ENCODE peak calls at places on chromosomes 2 and 18, in four cellular contexts. Q is neuronal stem cell, C is IMR-90, F is mesendoderm. B is an unnamed sample.

GRCh38 chr2:105787376-105788318 is 42.9 kb downstream of the NCK2 start:
- DNase-seq in F (no peak), Q (no peak), C (no peak), B (no peak)

GRCh38 chr2:118459425-118459824 is 371.2 kb downstream of the INSIG2 start:
- DNase-seq in F (no peak), C (no peak), Q (no peak), B (no peak)

GRCh38 chr2:121664086-121664485 is 14.8 kb upstream of the CLASP1 start:
- DNase-seq in C (no peak), F (no peak), Q (no peak), B (no peak)

GRCh38 chr2:120763931-120764330 is 28.3 kb downstream of the GLI2 start:
- DNase-seq in C (no peak), F (no peak), Q (no peak), B (no peak)

GRCh38 chr2:109378682-109379081 is 235.1 kb downstream of the SEPTIN10 start:
- DNase-seq in F (no peak), Q (no peak), C (peak; percentile 30), B (peak; percentile 27)

GRCh38 chr2:27715318-27716165 is 51.9 kb downstream of the SLC4A1AP start:
- DNase-seq in F (peak; percentile 34), C (peak; percentile 69), Q (no peak), B (peak; percentile 66)

GRCh38 chr2:98883780-98884211 is 52.2 kb downstream of the CRACDL start:
- DNase-seq in C (no peak), Q (no peak), F (no peak), B (no peak)

GRCh38 chr2:208097313-208097712 is 27.0 kb downstream of the CRYGD start:
- DNase-seq in Q (no peak), F (no peak), C (no peak), B (no peak)

GRCh38 chr2:190159453-190159852 is 96.9 kb upstream of the MSTN start:
- DNase-seq in C (peak; percentile 58), F (no peak), Q (no peak), B (no peak)

GRCh38 chr18:12238861-12239260 is 15.3 kb upstream of the CIDEA start:
- DNase-seq in C (peak; percentile 41), F (no peak), Q (no peak), B (peak; percentile 9)

GRCh38 chr2:229952256-229952835 is 30.0 kb downstream of the FBXO36 start:
- DNase-seq in C (no peak), F (peak; percentile 27), Q (no peak), B (no peak)

GRCh38 chr2:11618708-11619062 is 51.3 kb downstream of the NTSR2 start:
- DNase-seq in Q (no peak), F (no peak), C (no peak), B (no peak)

GRCh38 chr2:46074501-46074900 is 222.7 kb upstream of the EPAS1 start:
- DNase-seq in Q (no peak), F (no peak), C (no peak), B (no peak)

GRCh38 chr2:120819720-120820210 is 84.1 kb downstream of the GLI2 start:
- DNase-seq in Q (no peak), F (no peak), C (no peak), B (no peak)

GRCh38 chr2:157321514-157321913 is 4.1 kb downstream of the ERMN start:
- DNase-seq in C (no peak), Q (no peak), F (no peak), B (no peak)

GRCh38 chr2:88671786-88672427 is 19.6 kb upstream of the RPIA start:
- DNase-seq in F (peak; percentile 56), C (peak; percentile 70), Q (peak; percentile 27), B (peak; percentile 67)

GRCh38 chr18:76657911-76658475 is 163.0 kb upstream of the ZNF516 start:
- DNase-seq in Q (no peak), F (no peak), C (no peak), B (no peak)

GRCh38 chr2:181104512-181105121 is 124.2 kb downstream of the UBE2E3 start:
- DNase-seq in C (peak; percentile 76), Q (peak; percentile 24), F (peak; percentile 72), B (peak; percentile 70)

GRCh38 chr2:177586154-177586553 is 193.6 kb downstream of the AGPS start:
- DNase-seq in C (no peak), Q (no peak), F (no peak), B (no peak)

GRCh38 chr2:165208094-165208493 is 4.2 kb upstream of the SCN3A start:
- DNase-seq in C (no peak), Q (no peak), F (no peak), B (no peak)

GRCh38 chr2:200702646-200703118 is 109.0 kb upstream of the BZW1 start:
- DNase-seq in F (no peak), C (no peak), Q (no peak), B (no peak)

GRCh38 chr2:68925298-68925885 is 27.3 kb downstream of the GKN2 start:
- DNase-seq in C (peak; percentile 64), F (peak; percentile 62), Q (peak; percentile 45), B (peak; percentile 66)

GRCh38 chr18:67733094-67733493 is 216.6 kb upstream of the DSEL start:
- DNase-seq in F (no peak), Q (no peak), C (peak; percentile 79), B (peak; percentile 12)

GRCh38 chr2:137764638-137765037 is 199.6 kb upstream of the HNMT start:
- DNase-seq in F (peak; percentile 8), Q (no peak), C (no peak), B (no peak)

GRCh38 chr18:31278609-31279071 is 39.3 kb upstream of the DSG1 start:
- DNase-seq in Q (no peak), C (no peak), F (peak; percentile 41), B (peak; percentile 14)

GRCh38 chr2:109062558-109063325 is 66.3 kb upstream of the SH3RF3 start:
- DNase-seq in Q (no peak), C (no peak), F (peak; percentile 22), B (no peak)

GRCh38 chr2:205754924-205755321 is 72.6 kb downstream of the NRP2 start:
- DNase-seq in Q (peak; percentile 36), C (peak; percentile 30), F (no peak), B (peak; percentile 47)

GRCh38 chr2:8543412-8544167 is 138.3 kb upstream of the ID2 start:
- DNase-seq in C (peak; percentile 90), F (no peak), Q (no peak), B (peak; percentile 93)

GRCh38 chr2:177056540-177056939 is 156.1 kb upstream of the HNRNPA3 start:
- DNase-seq in F (peak; percentile 59), C (no peak), Q (no peak), B (no peak)

GRCh38 chr18:72672364-72673151 is 128.4 kb upstream of the CBLN2 start:
- DNase-seq in F (peak; percentile 60), Q (peak; percentile 27), C (peak; percentile 11), B (peak; percentile 16)

GRCh38 chr2:9941196-9941995 is 10.1 kb upstream of the GRHL1 start:
- DNase-seq in Q (no peak), F (peak; percentile 21), C (peak; percentile 82), B (peak; percentile 19)

GRCh38 chr2:230762317-230762896 is 49.8 kb downstream of the CAB39 start:
- DNase-seq in F (peak; percentile 89), C (no peak), Q (peak; percentile 6), B (peak; percentile 58)

GRCh38 chr2:120722603-120723421 is 12.9 kb upstream of the GLI2 start:
- DNase-seq in C (peak; percentile 90), F (peak; percentile 87), Q (no peak), B (peak; percentile 99)

GRCh38 chr2:195758846-195759245 is 101.8 kb downstream of the SLC39A10 start:
- DNase-seq in C (no peak), F (no peak), Q (no peak), B (no peak)

GRCh38 chr2:219368690-219369108 is 19.0 kb downstream of the DNPEP start:
- DNase-seq in F (no peak), C (peak; percentile 90), Q (no peak), B (peak; percentile 88)

GRCh38 chr2:85785027-85785822 is 31.4 kb downstream of the ATOH8 start:
- DNase-seq in Q (no peak), F (no peak), C (peak; percentile 23), B (peak; percentile 65)

GRCh38 chr2:21354113-21354679 is 230.4 kb downstream of the TDRD15 start:
- DNase-seq in F (no peak), C (no peak), Q (no peak), B (no peak)

GRCh38 chr2:29374823-29375222 is 259.6 kb downstream of the CLIP4 start:
- DNase-seq in F (no peak), C (no peak), Q (no peak), B (no peak)

GRCh38 chr18:34942276-34942675 is 98.9 kb upstream of the MAPRE2 start:
- DNase-seq in Q (no peak), F (peak; percentile 27), C (peak; percentile 5), B (peak; percentile 33)

DNA sequence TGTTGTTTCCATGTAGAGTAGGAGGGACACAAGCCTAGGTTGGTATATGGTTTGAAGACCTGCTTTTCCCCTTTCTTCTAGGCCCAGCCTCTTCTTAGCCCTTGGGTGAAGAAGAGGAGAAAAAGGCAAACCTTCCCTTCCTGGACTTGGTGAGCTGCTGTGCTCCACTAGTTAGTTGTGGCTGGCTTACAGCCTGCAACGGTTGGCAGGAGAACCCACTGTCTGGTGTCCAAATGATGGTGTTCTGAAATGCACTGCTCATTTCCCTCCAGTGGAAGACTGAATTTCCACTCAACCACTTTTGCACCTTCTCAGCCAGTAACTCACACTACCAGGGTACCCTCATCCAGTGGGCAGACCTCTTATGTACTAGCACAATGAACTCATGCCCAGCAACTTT is 824.1 kb downstream of the NRXN1 start:
- DNase-seq in F (no peak), Q (no peak), C (no peak), B (no peak)
- H2AK5ac ChIP-seq in F (no peak overlapping the region), Q (no peak overlapping the region), C (no peak overlapping the region), B (no peak overlapping the region)

DNA sequence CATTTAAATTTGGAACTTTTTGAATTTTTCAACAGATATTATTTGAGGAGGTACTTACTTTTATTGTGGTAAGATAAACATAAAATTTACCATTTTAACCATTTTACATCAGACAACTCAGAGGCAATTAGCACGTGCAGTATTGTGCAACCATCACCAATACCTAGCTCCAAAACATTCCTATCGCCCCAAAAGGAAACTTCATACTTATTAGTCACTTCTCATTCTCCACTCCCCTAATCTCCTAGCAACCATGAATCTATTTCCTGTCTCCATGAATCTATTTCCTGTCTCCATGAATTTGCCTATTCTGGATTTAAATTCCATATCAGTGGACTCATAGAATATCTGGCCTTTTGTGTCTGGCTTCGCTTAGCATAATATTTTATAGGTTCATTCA is 69.9 kb upstream of the FAM136A start:
- DNase-seq in C (peak; percentile 69), Q (no peak), F (no peak), B (peak; percentile 29)
- H2AK5ac ChIP-seq in C (no peak overlapping the region), Q (no peak overlapping the region), F (no peak overlapping the region), B (no peak overlapping the region)

GRCh38 chr2:233036162-233036838 is 3.8 kb downstream of the NEU2 start:
- DNase-seq in C (no peak), Q (no peak), F (no peak), B (no peak)
- H2AK5ac ChIP-seq in C (no peak overlapping the region), Q (no peak overlapping the region), F (no peak overlapping the region), B (no peak overlapping the region)

GRCh38 chr2:172082105-172082943 is 3.0 kb upstream of the DLX1 start:
- DNase-seq in C (no peak), F (peak; percentile 45), Q (peak; percentile 38), B (no peak)

GRCh38 chr2:172079416-172079815 is 5.9 kb upstream of the DLX1 start:
- DNase-seq in F (peak; percentile 56), Q (no peak), C (no peak), B (no peak)

GRCh38 chr2:172080641-172081230 is 4.6 kb upstream of the DLX1 start:
- DNase-seq in C (no peak), F (peak; percentile 39), Q (no peak), B (no peak)

GRCh38 chr2:172081248-172082022 is 3.9 kb upstream of the DLX1 start:
- DNase-seq in Q (peak; percentile 31), F (peak; percentile 42), C (no peak), B (no peak)

GRCh38 chr2:172079838-172080640 is 5.3 kb upstream of the DLX1 start:
- DNase-seq in Q (no peak), F (no peak), C (peak; percentile 22), B (peak; percentile 17)
- H2AK5ac ChIP-seq in Q (no peak overlapping the region), F (no peak overlapping the region), C (no peak overlapping the region), B (no peak overlapping the region)

GRCh38 chr2:2847131-2847740 is 516.2 kb upstream of the MYT1L start:
- DNase-seq in Q (no peak), F (no peak), C (no peak), B (no peak)
- H2AK5ac ChIP-seq in Q (peak overlapping the region; percentile 68), F (no peak overlapping the region), C (no peak overlapping the region), B (no peak overlapping the region)